ENCODE peak calls at places on chromosomes 11 and 22, in ten cellular contexts. X is kidney; S is left ventricle myocardium inferior; W is AG09319; H is endothelial cell; M is tibial nerve; A is iris pigment epithelial cell; P is RCC 7860; N is fibroblast of the conjunctiva; Y is stimulated activated CD4-positive, alpha-beta T cell treated with anti-CD3 and anti-CD28 coated beads, Interleukin-2, amount 100 ng/mL, for 4 hours. G is an unnamed sample.

GRCh38 chr11:3115321-3115720 is 49.8 kb downstream of the OSBPL5 start:
- DNase-seq in X (no peak), W (no peak), Y (no peak), A (peak; percentile 78), H (no peak), M (no peak), S (no peak), P (no peak), N (no peak), G (no peak)

GRCh38 chr11:11813288-11813962 is 28.3 kb upstream of the USP47 start:
- DNase-seq in A (peak; percentile 99), P (peak; percentile 87), X (no peak), Y (no peak), H (no peak), S (no peak), N (peak; percentile 88), W (peak; percentile 76), M (peak; percentile 33), G (no peak)

GRCh38 chr22:30701872-30702271 is 7.2 kb downstream of the OSBP2 start:
- DNase-seq in A (peak; percentile 17), W (no peak), Y (no peak), N (no peak), M (no peak), S (no peak), X (no peak), P (no peak), H (no peak), G (no peak)

GRCh38 chr22:40462195-40462988 is 92.0 kb downstream of the SGSM3 start:
- DNase-seq in A (no peak), Y (peak; percentile 7), H (no peak), M (no peak), N (no peak), S (no peak), P (no peak), W (no peak), X (no peak), G (no peak)

GRCh38 chr22:28139993-28140392 is 220.9 kb upstream of the PITPNB start:
- DNase-seq in P (peak; percentile 20), W (peak; percentile 30), X (no peak), S (no peak), M (no peak), N (peak; percentile 41), A (peak; percentile 95), Y (no peak), H (no peak), G (no peak)

GRCh38 chr11:115939726-115940421 is 435.7 kb upstream of the CADM1 start:
- DNase-seq in P (no peak), W (no peak), X (no peak), A (no peak), Y (no peak), M (no peak), H (no peak), S (no peak), N (no peak), G (no peak)

GRCh38 chr11:70532066-70532440 is 133.7 kb downstream of the CTTN start:
- DNase-seq in N (no peak), M (no peak), Y (no peak), W (no peak), P (no peak), S (peak; percentile 1), A (no peak), X (peak; percentile 23), H (no peak), G (no peak)

GRCh38 chr11:41842673-41843072 is 383.2 kb upstream of the LRRC4C start:
- DNase-seq in Y (no peak), A (no peak), W (no peak), M (no peak), H (no peak), N (no peak), P (no peak), X (peak; percentile 18), S (no peak), G (peak; percentile 14)

GRCh38 chr11:26622201-26622600 is 50.1 kb upstream of the MUC15 start:
- DNase-seq in Y (no peak), S (no peak), X (no peak), H (no peak), W (no peak), M (no peak), A (no peak), P (no peak), N (no peak), G (no peak)

GRCh38 chr22:49141761-49142160 is 685.9 kb downstream of the BRD1 start:
- DNase-seq in A (no peak), S (no peak), X (no peak), W (no peak), P (no peak), N (no peak), H (no peak), Y (no peak), M (no peak), G (no peak)

GRCh38 chr11:125387991-125388390 is 108.1 kb downstream of the FEZ1 start:
- DNase-seq in W (no peak), H (no peak), X (no peak), S (no peak), Y (no peak), N (no peak), A (no peak), P (no peak), M (no peak), G (no peak)

GRCh38 chr22:36081023-36081431 is 52.4 kb upstream of the RBFOX2 start:
- DNase-seq in M (no peak), A (peak; percentile 94), N (peak; percentile 88), X (no peak), S (no peak), W (peak; percentile 78), H (no peak), P (peak; percentile 15), Y (no peak), G (no peak)

GRCh38 chr22:19810381-19811141 is 44.1 kb downstream of the GNB1L start:
- DNase-seq in M (no peak), A (peak; percentile 77), X (peak; percentile 76), W (no peak), H (peak; percentile 1), S (no peak), Y (no peak), N (peak; percentile 20), P (no peak), G (no peak)

G was measured in Right ventricle myocardium inferior.